ENCODE peak calls at places on chromosomes 7 and 10, in five cellular contexts. K, N, V, J and I are unnamed samples.

GRCh38 chr10:108180883-108181282 is 1016.4 kb upstream of the SORCS1 start:
- DNase-seq in K (no peak), J (no peak), V (peak), N (peak), I (no peak)

GRCh38 chr10:29160110-29160669 is 128.7 kb upstream of the LYZL1 start:
- DNase-seq in V (peak), N (peak), K (no peak), J (no peak), I (peak)

GRCh38 chr10:92222603-92223275 is 68.1 kb downstream of the CPEB3 start:
- DNase-seq in V (peak), N (peak), J (no peak), K (no peak), I (peak)

GRCh38 chr10:102420443-102420809 is 210 bp upstream of the FBXL15 start:
- DNase-seq in J (peak), K (no peak), V (no peak), N (no peak), I (no peak)

GRCh38 chr10:126736737-126737136 is 66.2 kb upstream of the C10orf90 start:
- DNase-seq in J (no peak), K (no peak), V (peak), N (no peak), I (peak)

GRCh38 chr10:10677479-10677878 is 340.2 kb upstream of the CELF2 start:
- DNase-seq in J (peak), V (peak), K (no peak), N (peak), I (no peak)

GRCh38 chr7:25515876-25516275 is 287.6 kb upstream of the NPVF start:
- DNase-seq in N (no peak), J (no peak), K (no peak), V (no peak), I (no peak)

GRCh38 chr7:6273917-6274630 is 1.6 kb upstream of the CYTH3 start:
- DNase-seq in J (no peak), V (no peak), N (no peak), K (no peak), I (no peak)

GRCh38 chr7:135326636-135327280 is 93.1 kb downstream of the STRA8 start:
- DNase-seq in N (no peak), K (no peak), J (no peak), V (no peak), I (peak)

GRCh38 chr7:55524558-55525310 is 47.6 kb downstream of the VOPP1 start:
- DNase-seq in K (no peak), V (no peak), J (no peak), N (peak), I (no peak)

GRCh38 chr7:70091362-70091761 is 493.1 kb downstream of the AUTS2 start:
- DNase-seq in N (no peak), J (no peak), V (no peak), K (no peak), I (no peak)

GRCh38 chr10:120613180-120613579 is 156.2 kb downstream of the PLPP4 start:
- DNase-seq in K (no peak), V (no peak), N (no peak), J (no peak), I (no peak)

GRCh38 chr7:66542049-66542448 is 86.6 kb upstream of the KCTD7 start:
- DNase-seq in N (no peak), J (no peak), K (no peak), V (no peak), I (no peak)

GRCh38 chr10:29377333-29377961 is 88.6 kb downstream of the LYZL1 start:
- DNase-seq in K (no peak), N (peak), V (peak), J (peak), I (no peak)

GRCh38 chr10:96334888-96335526 is 23.8 kb downstream of the OPALIN start:
- DNase-seq in N (peak), J (peak), V (peak), K (no peak), I (peak)

GRCh38 chr7:155994253-155994811 is 182.1 kb upstream of the SHH start:
- DNase-seq in N (no peak), K (no peak), V (no peak), J (peak), I (no peak)

GRCh38 chr10:664893-665292 is 24.6 kb downstream of the DIP2C start:
- DNase-seq in K (no peak), J (no peak), V (no peak), N (no peak), I (no peak)

GRCh38 chr10:122310311-122311050 is 39.4 kb downstream of the BTBD16 start:
- DNase-seq in N (no peak), K (no peak), J (peak), V (no peak), I (no peak)

GRCh38 chr7:144656960-144657359 is 178.9 kb downstream of the TPK1 start:
- DNase-seq in K (no peak), J (peak), V (no peak), N (no peak), I (no peak)

GRCh38 chr7:156578978-156579430 is 61.6 kb upstream of the RNF32 start:
- DNase-seq in N (no peak), K (no peak), J (peak), V (no peak), I (no peak)

GRCh38 chr10:116082211-116082610 is 190.8 kb downstream of the GFRA1 start:
- DNase-seq in V (no peak), N (no peak), J (no peak), K (no peak), I (no peak)

GRCh38 chr7:40175725-40176510 is 41.1 kb downstream of the SUGCT start:
- DNase-seq in K (no peak), N (peak), J (no peak), V (peak), I (no peak)

GRCh38 chr7:143375298-143376034 is 5.7 kb upstream of the ZYX start:
- DNase-seq in J (no peak), V (no peak), N (no peak), K (no peak), I (peak)